ENCODE peak calls at places on chromosomes 16 and 17, in ten cellular contexts. Y is IMR-90, E is adrenal gland, X is upper lobe of left lung, N is A549, R is esophagus squamous epithelium, I is tibial nerve, P is body of pancreas, B is transverse colon, V is breast epithelium. M is an unnamed sample.

GRCh38 chr16:89575247-89576172 is at the start of gene CPNE7:
- DNase-seq in N (peak), E (no peak), B (no peak), R (no peak), Y (no peak), P (no peak), I (no peak), X (no peak), V (no peak), M (peak)

GRCh38 chr17:12415031-12415430 is 250.7 kb upstream of the MYOCD start:
- DNase-seq in B (no peak), N (peak), V (no peak), R (no peak), X (no peak), Y (peak), P (no peak), I (no peak), E (no peak), M (no peak)

GRCh38 chr16:57367111-57367752 is 5.1 kb upstream of the CX3CL1 start:
- DNase-seq in E (no peak), Y (no peak), N (no peak), I (no peak), X (no peak), P (peak), B (no peak), V (peak), R (no peak), M (no peak)

GRCh38 chr17:67211742-67212141 is 33.3 kb downstream of the HELZ start:
- DNase-seq in X (no peak), B (no peak), N (no peak), I (no peak), V (no peak), E (no peak), P (no peak), Y (peak), R (no peak), M (no peak)

GRCh38 chr16:85659805-85660511 is 28.8 kb downstream of the GINS2 start:
- DNase-seq in V (peak), N (peak), P (peak), Y (peak), E (peak), R (no peak), B (peak), I (no peak), X (peak), M (peak)

GRCh38 chr16:66169817-66170216 is 196.7 kb upstream of the CDH5 start:
- DNase-seq in N (no peak), R (no peak), Y (no peak), I (no peak), X (no peak), E (no peak), B (no peak), V (no peak), P (no peak), M (no peak)

GRCh38 chr16:30369091-30369937 is 980 bp downstream of the TBC1D10B start:
- DNase-seq in B (no peak), R (no peak), Y (no peak), E (peak), V (no peak), N (no peak), X (no peak), P (no peak), I (no peak), M (no peak)

GRCh38 chr17:83053779-83054451 is 25.5 kb upstream of the METRNL start:
- DNase-seq in V (peak), P (no peak), N (no peak), I (peak), R (no peak), X (peak), B (no peak), Y (no peak), E (peak), M (no peak)

GRCh38 chr16:66292241-66292935 is 74.1 kb upstream of the CDH5 start:
- DNase-seq in X (peak), P (no peak), R (no peak), Y (no peak), I (no peak), E (no peak), B (no peak), V (no peak), N (no peak), M (no peak)

GRCh38 chr17:72682597-72682996 is 409.9 kb downstream of the SLC39A11 start:
- DNase-seq in B (no peak), I (no peak), P (no peak), R (no peak), V (no peak), Y (peak), E (no peak), X (no peak), N (peak), M (no peak)

GRCh38 chr17:72476575-72476986 is 355.8 kb downstream of the SOX9 start:
- DNase-seq in Y (no peak), R (no peak), B (no peak), E (no peak), V (no peak), N (no peak), X (no peak), P (peak), I (no peak), M (no peak)

GRCh38 chr16:68267612-68268405 is 3.5 kb downstream of the SLC7A6 start:
- DNase-seq in R (no peak), N (no peak), E (no peak), P (no peak), B (no peak), X (no peak), V (no peak), Y (no peak), I (no peak), M (no peak)

GRCh38 chr17:15741624-15742023 is 9.5 kb downstream of the TBC1D26 start:
- DNase-seq in R (no peak), X (no peak), P (no peak), B (no peak), V (no peak), E (no peak), N (no peak), I (no peak), Y (no peak), M (no peak)

GRCh38 chr16:69936751-69937211 is 14.4 kb upstream of the CLEC18A start:
- DNase-seq in R (no peak), P (no peak), N (no peak), B (no peak), I (no peak), E (peak), Y (no peak), V (no peak), X (no peak), M (no peak)

DNA sequence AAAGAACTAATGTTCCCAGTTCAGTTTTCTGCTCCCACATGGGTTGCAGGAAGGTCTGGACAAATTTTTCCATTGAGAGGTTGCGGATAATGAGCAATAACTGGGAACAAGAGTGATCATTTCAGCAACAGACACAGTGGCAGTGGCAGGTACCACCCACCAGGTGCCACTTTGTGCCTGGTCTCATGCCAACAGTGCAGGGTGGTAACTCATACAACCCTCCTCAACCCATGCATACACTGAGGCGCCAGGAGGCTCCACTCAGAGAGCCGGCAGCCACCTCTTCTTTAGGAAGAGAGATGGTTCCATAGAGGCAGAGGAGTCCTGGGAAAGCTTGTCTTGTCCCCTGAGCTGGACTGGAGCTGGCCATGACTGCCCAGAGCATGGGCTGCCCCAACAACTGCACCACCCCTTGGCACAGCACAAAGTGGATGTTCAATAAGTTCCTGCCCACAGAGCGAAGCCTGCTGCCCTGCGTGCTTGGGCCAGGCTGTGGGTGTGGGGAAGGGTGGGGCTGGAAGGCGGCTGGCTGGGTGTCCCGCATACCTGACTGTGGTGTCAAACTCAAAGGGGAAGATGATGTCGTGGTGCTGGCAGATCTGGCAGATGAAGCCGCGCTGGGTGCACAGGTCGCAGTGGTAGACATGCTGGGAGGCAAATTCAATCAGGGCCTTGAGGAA is 6.4 kb upstream of the ARHGAP27 start:
- DNase-seq in I (no peak), R (no peak), B (peak), Y (no peak), P (no peak), V (no peak), N (no peak), X (no peak), E (no peak), M (no peak)
- TF ChIP-seq POLR2A in I (no peak), R (no peak), B (no peak), Y (no peak), P (no peak), V (no peak), N (no peak), X (no peak), E (no peak), M (no peak)

DNA sequence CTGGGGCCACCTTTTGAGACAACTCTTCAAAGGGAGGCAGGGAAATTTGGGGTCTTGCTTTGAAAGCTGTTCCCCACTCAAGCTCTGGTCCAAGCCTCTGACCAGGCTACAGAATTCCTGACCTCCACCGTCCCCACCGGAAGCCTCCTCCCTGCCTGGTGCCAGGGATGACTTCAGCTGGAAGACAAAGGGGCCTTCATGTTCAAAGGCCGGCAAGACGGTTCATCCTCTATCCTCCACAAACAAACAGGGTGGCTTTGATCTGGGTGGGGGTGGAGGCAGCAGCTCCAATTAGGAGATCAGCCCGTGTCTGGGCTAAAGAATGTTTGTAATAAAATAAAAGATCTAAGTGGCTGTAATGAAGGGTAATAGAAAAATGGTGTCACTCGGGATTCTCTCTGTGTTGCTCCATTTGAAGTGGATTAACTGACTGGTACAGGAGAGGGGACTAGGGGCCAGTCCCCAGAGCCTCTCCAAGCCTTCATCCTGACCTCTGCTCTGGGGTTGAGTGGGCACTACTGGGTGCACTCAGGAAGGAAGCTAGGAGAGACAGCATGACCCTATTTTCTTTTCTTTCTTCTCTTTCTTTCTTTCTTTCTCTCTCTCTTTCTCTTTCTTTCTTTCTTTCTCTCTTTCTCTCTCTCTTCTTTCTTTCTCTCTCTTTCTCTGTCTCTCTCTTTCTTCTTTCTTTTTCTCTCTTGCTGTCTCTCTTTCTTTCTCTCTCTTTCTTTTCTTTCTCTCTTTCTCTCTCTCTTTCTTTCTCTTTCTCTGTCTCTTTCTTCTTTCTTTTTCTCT is 27.5 kb upstream of the NKD1 start:
- DNase-seq in Y (no peak), N (no peak), I (no peak), R (no peak), X (no peak), E (no peak), B (no peak), V (no peak), P (no peak), M (no peak)
- TF ChIP-seq POLR2A in Y (no peak), N (no peak), I (no peak), R (no peak), X (no peak), E (no peak), B (no peak), V (no peak), P (no peak), M (no peak)

GRCh38 chr16:1983544-1984346 is at the start of gene GFER:
- DNase-seq in B (peak), Y (peak), P (peak), N (peak), R (no peak), I (peak), E (peak), V (no peak), X (peak), M (peak)
- TF ChIP-seq POLR2A in B (peak), Y (peak), P (peak), N (peak), R (peak), I (no peak), E (peak), V (no peak), X (peak), M (peak)

GRCh38 chr17:75548839-75549238 is 23.3 kb downstream of the LLGL2 start:
- DNase-seq in I (no peak), E (no peak), V (no peak), N (no peak), Y (no peak), P (no peak), B (no peak), R (no peak), X (no peak), M (no peak)

GRCh38 chr17:75550139-75550465 is 24.6 kb downstream of the LLGL2 start:
- DNase-seq in Y (no peak), P (no peak), I (no peak), X (no peak), V (no peak), B (no peak), E (no peak), N (no peak), R (no peak), M (no peak)

GRCh38 chr17:75551276-75551675 is 25.8 kb downstream of the LLGL2 start:
- DNase-seq in X (no peak), Y (no peak), E (no peak), B (no peak), V (no peak), R (no peak), P (no peak), N (no peak), I (no peak), M (no peak)

GRCh38 chr17:75547091-75547490 is 21.6 kb downstream of the LLGL2 start:
- DNase-seq in P (peak), N (no peak), I (no peak), R (no peak), Y (no peak), B (no peak), E (no peak), V (peak), X (no peak), M (no peak)

GRCh38 chr17:75549246-75550138 is 24.0 kb downstream of the LLGL2 start:
- DNase-seq in I (no peak), V (peak), N (peak), Y (no peak), P (peak), E (no peak), X (peak), B (peak), R (no peak), M (no peak)
- TF ChIP-seq POLR2A in I (no peak), V (peak), N (no peak), Y (no peak), P (peak), E (no peak), X (no peak), B (peak), R (peak), M (no peak)